ENCODE peak calls at places on chromosome 11, in four cellular contexts. S is CD4-positive, alpha-beta T cell; Z is gastrocnemius medialis; C is IMR-90. M is an unnamed sample.

GRCh38 chr11:90274362-90274761 is 51.5 kb upstream of the CHORDC1 start:
- DNase-seq in C (no peak), S (no peak), Z (no peak), M (no peak)

GRCh38 chr11:25733777-25734176 is 598.2 kb upstream of the ANO3 start:
- DNase-seq in Z (no peak), S (no peak), C (no peak), M (no peak)

GRCh38 chr11:57667065-57667714 is 724 bp upstream of the ZDHHC5 start:
- DNase-seq in Z (peak), C (peak), S (no peak), M (peak)

GRCh38 chr11:122686106-122686505 is 30.6 kb downstream of the UBASH3B start:
- DNase-seq in C (peak), Z (no peak), S (no peak), M (no peak)

GRCh38 chr11:30062103-30062502 is 45.3 kb upstream of the KCNA4 start:
- DNase-seq in S (no peak), C (no peak), Z (no peak), M (no peak)

GRCh38 chr11:36702330-36703054 is 104.5 kb upstream of the RAG2 start:
- DNase-seq in Z (no peak), S (no peak), C (peak), M (peak)

GRCh38 chr11:10725114-10725906 is 25.7 kb upstream of the CTR9 start:
- DNase-seq in Z (no peak), S (no peak), C (peak), M (no peak)

GRCh38 chr11:7384691-7385090 is 100.6 kb upstream of the OLFML1 start:
- DNase-seq in S (no peak), C (no peak), Z (no peak), M (no peak)

GRCh38 chr11:14358729-14359439 is at the start of gene RRAS2:
- DNase-seq in C (peak), Z (peak), S (peak), M (peak)

GRCh38 chr11:115623021-115623451 is 118.8 kb upstream of the CADM1 start:
- DNase-seq in Z (peak), C (peak), S (no peak), M (peak)

GRCh38 chr11:10490032-10490397 is 35.0 kb downstream of the AMPD3 start:
- DNase-seq in Z (peak), S (no peak), C (no peak), M (no peak)

GRCh38 chr11:125084761-125085231 is 21.7 kb downstream of the SLC37A2 start:
- DNase-seq in C (no peak), Z (no peak), S (no peak), M (no peak)

GRCh38 chr11:61972796-61973602 is 5.6 kb upstream of the FTH1 start:
- DNase-seq in Z (no peak), C (peak), S (no peak), M (peak)

GRCh38 chr11:44713022-44713421 is 13.7 kb upstream of the TSPAN18 start:
- DNase-seq in S (no peak), C (no peak), Z (no peak), M (no peak)

GRCh38 chr11:75097173-75097557 is 489 bp upstream of the OR2AT4 start:
- DNase-seq in S (no peak), C (no peak), Z (no peak), M (no peak)

GRCh38 chr11:114091791-114092397 is 32.4 kb downstream of the ZBTB16 start:
- DNase-seq in S (no peak), C (no peak), Z (peak), M (no peak)

GRCh38 chr11:2210366-2211112 is 38.9 kb upstream of the TH start:
- DNase-seq in Z (no peak), C (no peak), S (no peak), M (no peak)

GRCh38 chr11:27447288-27447914 is 25.2 kb downstream of the LGR4 start:
- DNase-seq in S (no peak), C (no peak), Z (no peak), M (no peak)

GRCh38 chr11:33443684-33444083 is 186.5 kb downstream of the HIPK3 start:
- DNase-seq in Z (no peak), S (no peak), C (no peak), M (no peak)

GRCh38 chr11:48169706-48170105 is 46.9 kb upstream of the OR4B1 start:
- DNase-seq in S (no peak), Z (no peak), C (peak), M (no peak)

GRCh38 chr11:59756496-59756840 is 1.3 kb downstream of the STX3 start:
- DNase-seq in Z (no peak), C (no peak), S (no peak), M (no peak)
- H3K27ac ChIP-seq in Z (peak), C (no peak), S (no peak), M (peak)

DNA sequence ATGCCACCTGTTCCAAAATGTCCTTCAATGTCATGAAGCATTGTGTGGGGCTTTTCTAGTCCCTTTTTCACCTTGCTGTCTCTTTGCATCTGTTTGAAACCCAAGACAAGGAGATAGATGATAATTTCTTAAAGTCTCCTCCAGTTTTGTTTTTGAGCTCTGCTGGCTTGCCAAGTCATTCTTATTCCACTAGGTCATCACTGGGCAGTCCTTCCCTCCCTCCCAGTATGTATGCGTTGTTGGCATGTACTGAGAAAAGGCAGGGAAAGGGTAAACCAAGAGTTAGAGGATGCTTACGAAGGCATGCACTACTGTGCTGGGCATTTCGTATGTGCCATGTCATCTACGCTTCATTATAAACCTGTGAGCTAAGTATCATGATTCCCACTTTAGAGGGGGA is 78.6 kb downstream of the PARVA start:
- DNase-seq in S (no peak), Z (no peak), C (peak), M (no peak)
- H3K27ac ChIP-seq in S (no peak), Z (no peak), C (peak), M (no peak)

GRCh38 chr11:58926695-58927094 is 12.6 kb upstream of the GLYATL1 start:
- DNase-seq in S (no peak), Z (no peak), C (peak), M (no peak)

GRCh38 chr11:58928691-58929090 is 10.6 kb upstream of the GLYATL1 start:
- DNase-seq in S (no peak), C (no peak), Z (no peak), M (no peak)

GRCh38 chr11:58926251-58926650 is 13.0 kb upstream of the GLYATL1 start:
- DNase-seq in Z (no peak), S (no peak), C (peak), M (no peak)

GRCh38 chr11:58927393-58928081 is 11.8 kb upstream of the GLYATL1 start:
- DNase-seq in C (peak), S (no peak), Z (no peak), M (no peak)

GRCh38 chr11:58928082-58928574 is 11.2 kb upstream of the GLYATL1 start:
- DNase-seq in Z (no peak), C (peak), S (no peak), M (no peak)
- H3K27ac ChIP-seq in Z (no peak), C (no peak), S (no peak), M (no peak)

GRCh38 chr11:111632798-111633197 is 30.5 kb downstream of the SIK2 start:
- DNase-seq in Z (no peak), S (no peak), C (no peak), M (no peak)

GRCh38 chr11:111635706-111636045 is 33.4 kb downstream of the SIK2 start:
- DNase-seq in C (peak), Z (peak), S (no peak), M (no peak)

GRCh38 chr11:111633248-111633647 is 31.0 kb downstream of the SIK2 start:
- DNase-seq in S (no peak), Z (no peak), C (no peak), M (no peak)

GRCh38 chr11:111634981-111635705 is 32.9 kb downstream of the SIK2 start:
- DNase-seq in C (peak), Z (no peak), S (no peak), M (no peak)

DNA sequence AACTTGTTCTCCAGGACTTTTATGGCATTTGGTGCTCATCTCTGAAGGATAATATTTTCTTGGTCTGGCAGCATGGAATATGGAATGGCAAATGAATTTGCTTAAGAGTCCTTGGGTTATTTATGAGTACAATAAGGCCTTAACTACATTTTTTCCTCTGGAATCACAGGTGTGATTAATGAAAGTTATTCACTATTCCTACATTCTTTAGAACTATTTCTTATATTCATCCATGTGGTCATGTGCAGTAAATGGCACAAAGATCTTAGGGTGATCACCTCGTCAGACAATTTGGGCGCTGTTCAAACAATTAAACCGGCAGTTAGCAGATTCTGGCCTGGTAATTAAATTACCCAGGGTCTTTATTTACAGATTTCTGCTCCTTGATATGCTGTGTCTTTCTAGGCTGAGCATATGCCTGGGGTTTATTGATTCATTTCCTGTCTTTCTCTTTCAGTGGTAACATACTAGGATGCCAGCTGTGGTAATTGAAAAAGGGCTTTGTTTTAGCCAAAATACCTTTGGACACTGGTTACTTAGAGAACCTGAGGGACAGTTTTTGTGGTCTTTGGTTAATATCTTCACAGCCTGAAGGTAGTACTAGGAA is 31.6 kb downstream of the SIK2 start:
- DNase-seq in Z (no peak), S (no peak), C (peak), M (no peak)
- H3K27ac ChIP-seq in Z (peak), S (no peak), C (no peak), M (no peak)

GRCh38 chr11:63945482-63946163 is 6.8 kb downstream of the NAA40 start:
- DNase-seq in S (peak), Z (peak), C (peak), M (peak)
- H3K27ac ChIP-seq in S (no peak), Z (peak), C (no peak), M (peak)

DNA sequence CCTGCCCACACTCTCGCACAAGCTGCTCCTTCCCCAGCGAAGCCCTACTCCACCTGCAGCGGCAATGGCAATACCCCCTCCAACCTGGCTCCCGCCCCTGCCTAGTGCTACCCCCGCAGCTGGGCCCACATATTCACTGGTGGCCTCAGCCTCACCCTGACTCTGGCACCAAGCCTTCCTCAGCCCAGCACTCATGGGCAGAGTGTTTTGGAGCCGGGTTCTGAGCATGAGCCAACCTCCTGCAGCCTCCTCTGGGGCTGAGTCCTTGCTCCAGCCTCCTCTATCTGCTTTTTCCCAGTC is 47.6 kb downstream of the PDE2A start:
- DNase-seq in S (no peak), C (no peak), Z (no peak), M (no peak)
- H3K27ac ChIP-seq in S (no peak), C (no peak), Z (peak), M (peak)

GRCh38 chr11:13207665-13208594 is 69.7 kb upstream of the BMAL1 start:
- DNase-seq in S (peak), Z (no peak), C (peak), M (peak)
- H3K27ac ChIP-seq in S (no peak), Z (no peak), C (peak), M (peak)